ENCODE peak calls at places on chromosome 18, in nine cellular contexts. N is T-helper 2 cell; M is activated naive CD4-positive, alpha-beta T cell treated with anti-CD3 and anti-CD28 coated beads for 36 hours; P is ureter; B is progenitor cell of endocrine pancreas; S is KG1; H is stimulated activated CD8-positive, alpha-beta memory T cell treated with anti-CD3 and anti-CD28 coated beads, Interleukin-4, amount 100 ng/mL, for 1 hour; I is OCI-LY7; K is GM04504. Y is an unnamed sample.

GRCh38 chr18:76672627-76673026 is 149.7 kb upstream of the ZNF236 start:
- DNase-seq in N (no peak), M (no peak), P (peak; percentile 4), B (no peak), S (no peak), H (no peak), I (no peak), K (no peak), Y (no peak)

GRCh38 chr18:62848946-62849345 is 133.6 kb downstream of the PHLPP1 start:
- DNase-seq in N (no peak), M (no peak), P (no peak), B (no peak), S (no peak), H (no peak), I (no peak), K (no peak), Y (no peak)

GRCh38 chr18:61546598-61546997 is 213.4 kb downstream of the CDH20 start:
- DNase-seq in N (no peak), M (no peak), P (no peak), B (no peak), S (no peak), H (no peak), I (no peak), K (peak; percentile 69), Y (no peak)

GRCh38 chr18:23838801-23839366 is 149.6 kb downstream of the LAMA3 start:
- DNase-seq in N (peak; percentile 68), M (peak; percentile 39), P (no peak), B (no peak), S (no peak), H (no peak), I (no peak), K (no peak), Y (no peak)

GRCh38 chr18:35236964-35237363 is 3.9 kb upstream of the ZNF397 start:
- DNase-seq in N (no peak), M (no peak), P (no peak), B (no peak), S (no peak), H (no peak), I (no peak), K (no peak), Y (no peak)

GRCh38 chr18:79545714-79546113 is 133.9 kb upstream of the CTDP1 start:
- DNase-seq in N (no peak), M (no peak), P (no peak), B (no peak), S (no peak), H (no peak), I (no peak), K (no peak), Y (no peak)

GRCh38 chr18:24605454-24605853 is 145.0 kb downstream of the HRH4 start:
- DNase-seq in N (no peak), M (no peak), P (no peak), B (no peak), S (no peak), H (no peak), I (no peak), K (no peak), Y (no peak)

GRCh38 chr18:40325988-40326387 is 1629.0 kb upstream of the PIK3C3 start:
- DNase-seq in N (no peak), M (no peak), P (no peak), B (no peak), S (no peak), H (no peak), I (no peak), K (no peak), Y (no peak)

GRCh38 chr18:24060644-24061043 is 46.1 kb downstream of the TTC39C start:
- DNase-seq in N (no peak), M (no peak), P (no peak), B (no peak), S (no peak), H (no peak), I (no peak), K (no peak), Y (no peak)

GRCh38 chr18:45167631-45168225 is 447.5 kb upstream of the SLC14A2 start:
- DNase-seq in N (no peak), M (no peak), P (no peak), B (no peak), S (no peak), H (no peak), I (no peak), K (peak; percentile 60), Y (no peak)

GRCh38 chr18:62655520-62656219 is 59.7 kb upstream of the PHLPP1 start:
- DNase-seq in N (no peak), M (no peak), P (no peak), B (no peak), S (no peak), H (no peak), I (no peak), K (no peak), Y (no peak)

GRCh38 chr18:46630160-46630559 is 26.9 kb downstream of the LOXHD1 start:
- DNase-seq in N (peak; percentile 56), M (no peak), P (no peak), B (no peak), S (no peak), H (no peak), I (no peak), K (no peak), Y (no peak)

GRCh38 chr18:48800877-48801727 is 149.7 kb downstream of the SMAD7 start:
- DNase-seq in N (peak; percentile 14), M (peak; percentile 37), P (peak; percentile 33), B (no peak), S (no peak), H (no peak), I (no peak), K (no peak), Y (no peak)

GRCh38 chr18:13136056-13136688 is 82.4 kb upstream of the LDLRAD4 start:
- DNase-seq in N (peak; percentile 64), M (peak; percentile 74), P (no peak), B (no peak), S (no peak), H (no peak), I (no peak), K (no peak), Y (peak; percentile 39)